ENCODE peak calls at places on chromosomes 6 and 20, in nine cellular contexts. I, U, B, P, A, O, E, X and R are unnamed samples.
A peak's percentile ranks its signal among the peaks of the same experiment; 100 is the strongest.

GRCh38 chr6:160015778-160016684 is 47.1 kb downstream of the IGF2R start:
- DNase-seq in I (no peak), U (no peak), B (no peak), P (no peak), A (no peak), O (no peak), E (no peak), X (no peak), R (no peak)

GRCh38 chr6:71579902-71580301 is 291.3 kb downstream of the OGFRL1 start:
- DNase-seq in I (no peak), U (no peak), B (no peak), P (no peak), A (no peak), O (no peak), E (no peak), X (no peak), R (no peak)

GRCh38 chr6:41353333-41353732 is 17.9 kb downstream of the NCR2 start:
- DNase-seq in I (no peak), U (no peak), B (no peak), P (no peak), A (no peak), O (no peak), E (no peak), X (no peak), R (no peak)

GRCh38 chr6:139597781-139598368 is 223.4 kb upstream of the CITED2 start:
- DNase-seq in I (peak; percentile 87), U (no peak), B (peak; percentile 86), P (peak; percentile 51), A (peak; percentile 76), O (no peak), E (peak; percentile 79), X (peak; percentile 99), R (peak; percentile 90)

GRCh38 chr6:31246051-31246495 is 25.8 kb downstream of the HLA-C start:
- DNase-seq in I (no peak), U (peak; percentile 67), B (no peak), P (no peak), A (no peak), O (no peak), E (no peak), X (peak; percentile 61), R (no peak)

GRCh38 chr6:137717074-137718073 is 149.7 kb upstream of the TNFAIP3 start:
- DNase-seq in I (no peak), U (no peak), B (no peak), P (no peak), A (no peak), O (no peak), E (no peak), X (no peak), R (no peak)

GRCh38 chr6:110529355-110529754 is 52.9 kb upstream of the SLC22A16 start:
- DNase-seq in I (no peak), U (no peak), B (no peak), P (no peak), A (no peak), O (no peak), E (no peak), X (peak; percentile 68), R (no peak)

GRCh38 chr6:168695701-168696100 is 254.7 kb downstream of the SMOC2 start:
- DNase-seq in I (no peak), U (no peak), B (no peak), P (no peak), A (no peak), O (no peak), E (no peak), X (no peak), R (no peak)

GRCh38 chr6:168333039-168333438 is 13.5 kb upstream of the DACT2 start:
- DNase-seq in I (peak; percentile 50), U (no peak), B (peak; percentile 53), P (no peak), A (no peak), O (no peak), E (no peak), X (no peak), R (peak; percentile 43)

DNA sequence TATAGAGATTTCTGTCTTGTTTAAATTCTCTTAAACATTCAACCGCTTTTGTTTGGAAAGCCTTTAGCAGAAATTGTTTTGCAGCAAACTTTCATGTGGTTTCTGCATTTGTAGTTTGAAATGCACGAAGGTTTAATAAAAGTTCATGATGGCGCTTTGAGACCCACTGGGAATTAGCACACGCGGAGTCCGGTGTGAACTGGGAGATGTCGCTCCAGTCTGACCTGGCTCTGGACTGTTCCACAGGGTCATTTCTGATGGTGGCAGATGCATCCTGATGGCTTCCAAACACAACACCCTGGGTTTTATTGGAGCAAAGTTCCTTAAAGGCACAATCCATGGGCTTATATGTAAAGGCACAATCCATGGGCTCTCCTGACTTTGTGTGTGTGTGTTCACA is 78.1 kb upstream of the MTHFD1L start:
- DNase-seq in I (no peak), U (no peak), B (no peak), P (no peak), A (no peak), O (no peak), E (no peak), X (no peak), R (no peak)
- H3K36me3 ChIP-seq in I (no peaks in the 10 kb centered on the region), U (no peaks in the 10 kb centered on the region), B (no peaks in the 10 kb centered on the region), P (peaks cover 5% of the 10 kb centered on the region), A (no peaks in the 10 kb centered on the region), O (no peaks in the 10 kb centered on the region), E (no peaks in the 10 kb centered on the region), X (no peaks in the 10 kb centered on the region), R (no peaks in the 10 kb centered on the region)

GRCh38 chr6:53159558-53159957 is 10.9 kb upstream of the GCM1 start:
- DNase-seq in I (no peak), U (no peak), B (no peak), P (no peak), A (no peak), O (no peak), E (no peak), X (peak; percentile 32), R (no peak)
- TF ChIP-seq CTCF in I (no peak), U (no peak), B (no peak), P (no peak), A (no peak), O (no peak), E (no peak), X (no peak), R (no peak)

DNA sequence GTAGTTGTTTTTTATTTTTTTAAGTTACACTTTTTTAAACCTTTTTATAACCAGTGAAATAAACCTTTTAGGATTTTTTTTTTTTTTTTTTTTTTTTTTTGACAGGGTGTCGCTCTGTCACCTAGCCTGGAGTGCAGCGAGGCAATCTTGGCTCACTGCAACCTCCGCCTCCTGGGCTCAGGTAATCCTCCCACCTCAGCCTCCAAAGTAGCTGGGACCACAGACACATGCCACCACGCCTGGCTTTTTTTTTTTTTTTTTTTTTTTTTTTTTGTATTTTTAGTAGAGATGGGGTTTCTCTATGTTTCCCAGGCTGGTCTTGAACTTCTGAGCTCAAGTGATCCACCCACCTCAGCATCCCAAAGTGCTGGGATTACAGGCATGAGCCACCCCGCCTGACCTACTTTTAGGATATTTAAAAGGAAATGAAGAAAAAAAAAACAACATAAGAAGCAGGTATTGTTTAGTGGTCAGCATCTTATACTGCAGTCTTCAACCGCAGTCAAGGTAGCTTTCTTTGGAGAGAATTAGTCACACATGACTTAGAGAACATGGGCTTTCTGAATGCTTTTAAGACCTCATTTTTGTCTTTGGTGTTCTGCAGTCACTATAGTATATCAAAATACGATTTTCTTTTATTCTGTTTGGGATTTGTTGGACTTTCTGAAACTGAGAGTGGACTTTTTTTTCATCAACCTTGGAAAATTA is 1.6 kb downstream of the POLR1H start:
- DNase-seq in I (no peak), U (no peak), B (no peak), P (no peak), A (no peak), O (no peak), E (no peak), X (no peak), R (no peak)
- H3K4me3 ChIP-seq in I (no peak overlapping the region), U (peak overlapping the region; percentile 100), B (no peak overlapping the region), P (peak overlapping the region; percentile 84), A (peak overlapping the region; percentile 76), O (no peak overlapping the region), E (peak overlapping the region; percentile 97), X (peak overlapping the region; percentile 77), R (peak overlapping the region; percentile 66)

GRCh38 chr20:41413169-41413568 is 46.6 kb upstream of the EMILIN3 start:
- DNase-seq in I (no peak), U (no peak), B (no peak), P (no peak), A (no peak), O (no peak), E (no peak), X (no peak), R (no peak)

GRCh38 chr20:41408986-41409385 is 42.4 kb upstream of the EMILIN3 start:
- DNase-seq in I (no peak), U (no peak), B (no peak), P (no peak), A (no peak), O (no peak), E (no peak), X (no peak), R (no peak)

GRCh38 chr20:41411458-41411857 is 44.8 kb upstream of the EMILIN3 start:
- DNase-seq in I (no peak), U (no peak), B (no peak), P (no peak), A (no peak), O (no peak), E (no peak), X (peak; percentile 67), R (no peak)

GRCh38 chr20:41415191-41415590 is 48.6 kb upstream of the EMILIN3 start:
- DNase-seq in I (no peak), U (no peak), B (no peak), P (no peak), A (no peak), O (no peak), E (no peak), X (no peak), R (no peak)

GRCh38 chr20:41412324-41412723 is 45.7 kb upstream of the EMILIN3 start:
- DNase-seq in I (no peak), U (no peak), B (no peak), P (no peak), A (no peak), O (no peak), E (no peak), X (no peak), R (no peak)
- H3K36me3 ChIP-seq in I (peaks cover 58% of the 10 kb centered on the region), U (peaks cover 3% of the 10 kb centered on the region), B (peaks cover 63% of the 10 kb centered on the region), P (peaks cover 85% of the 10 kb centered on the region), A (peaks cover 23% of the 10 kb centered on the region), O (no peaks in the 10 kb centered on the region), E (peaks cover 76% of the 10 kb centered on the region), X (peaks cover 9% of the 10 kb centered on the region), R (peaks cover 31% of the 10 kb centered on the region)

DNA sequence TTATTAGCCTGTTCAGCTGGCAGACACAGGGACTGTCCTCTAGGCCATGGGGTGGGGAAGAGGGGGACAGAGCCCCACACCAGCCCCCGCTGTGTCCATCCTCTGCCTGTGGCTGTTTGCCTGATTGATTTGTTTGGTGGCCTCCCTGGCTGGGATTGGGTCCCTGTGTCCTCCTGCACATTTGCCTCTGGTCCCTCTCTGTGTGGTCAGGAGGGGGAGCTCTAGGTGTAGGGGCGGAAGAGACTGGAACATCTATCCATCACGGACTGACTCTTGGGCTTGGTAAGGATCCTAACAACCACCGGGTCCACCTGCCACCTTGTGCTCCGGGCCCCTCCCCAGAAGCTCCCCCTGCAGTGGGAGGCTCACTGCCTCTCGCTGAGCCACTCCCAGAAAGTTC is 38.4 kb upstream of the CCDC167 start:
- DNase-seq in I (no peak), U (peak; percentile 42), B (no peak), P (no peak), A (no peak), O (no peak), E (no peak), X (no peak), R (no peak)
- TF ChIP-seq CTCF in I (no peak), U (peak; percentile 88), B (no peak), P (peak; percentile 22), A (no peak), O (no peak), E (peak; percentile 28), X (peak; percentile 34), R (no peak)

GRCh38 chr6:20870493-20870892 is 336.2 kb downstream of the CDKAL1 start:
- DNase-seq in I (no peak), U (no peak), B (no peak), P (no peak), A (no peak), O (no peak), E (no peak), X (no peak), R (no peak)
- H3K4me3 ChIP-seq in I (no peak overlapping the region), U (no peak overlapping the region), B (no peak overlapping the region), P (no peak overlapping the region), A (no peak overlapping the region), O (no peak overlapping the region), E (no peak overlapping the region), X (no peak overlapping the region), R (no peak overlapping the region)